ENCODE peak calls at places on chromosome 22, in five cellular contexts. H, O, N, L and R are unnamed samples.

GRCh38 chr22:47173535-47174021 is 411.1 kb downstream of the TBC1D22A start:
- DNase-seq in H (no peak), O (no peak), N (no peak), L (no peak), R (no peak)

GRCh38 chr22:44537016-44537936 is 39.2 kb upstream of the RTL6 start:
- DNase-seq in H (no peak), O (no peak), N (no peak), L (no peak), R (no peak)

GRCh38 chr22:42396621-42397331 is 35.4 kb downstream of the NFAM1 start:
- DNase-seq in H (no peak), O (peak), N (no peak), L (no peak), R (no peak)

GRCh38 chr22:28208797-28209196 is 289.7 kb upstream of the PITPNB start:
- DNase-seq in H (no peak), O (no peak), N (no peak), L (no peak), R (no peak)

GRCh38 chr22:27617214-27617881 is 184.2 kb downstream of the MN1 start:
- DNase-seq in H (no peak), O (no peak), N (no peak), L (no peak), R (peak)

GRCh38 chr22:23180893-23181762 is 819 bp downstream of the BCR start:
- DNase-seq in H (peak), O (no peak), N (no peak), L (no peak), R (peak)

GRCh38 chr22:45444168-45444567 is 30.7 kb downstream of the RIBC2 start:
- DNase-seq in H (no peak), O (no peak), N (no peak), L (no peak), R (no peak)

GRCh38 chr22:35587896-35588295 is 29.2 kb downstream of the MB start:
- DNase-seq in H (no peak), O (no peak), N (no peak), L (no peak), R (no peak)

GRCh38 chr22:30114356-30114755 is 34.1 kb downstream of the HORMAD2 start:
- DNase-seq in H (no peak), O (no peak), N (no peak), L (no peak), R (no peak)

GRCh38 chr22:22691716-22692701 is 47.6 kb downstream of the GGTLC2 start:
- DNase-seq in H (no peak), O (no peak), N (no peak), L (no peak), R (peak)

GRCh38 chr22:32591620-32592019 is 117.0 kb downstream of the FBXO7 start:
- DNase-seq in H (no peak), O (no peak), N (no peak), L (no peak), R (peak)

GRCh38 chr22:23175817-23176644 is 4.3 kb upstream of the BCR start:
- DNase-seq in H (no peak), O (no peak), N (no peak), L (no peak), R (no peak)

GRCh38 chr22:40560551-40560950 is 76.0 kb downstream of the MRTFA start:
- DNase-seq in H (no peak), O (no peak), N (no peak), L (no peak), R (no peak)

GRCh38 chr22:17342361-17342760 is 26.9 kb upstream of the CECR2 start:
- DNase-seq in H (no peak), O (no peak), N (no peak), L (no peak), R (no peak)

GRCh38 chr22:21690401-21690801 is 24.6 kb downstream of the PPIL2 start:
- DNase-seq in H (no peak), O (no peak), N (no peak), L (no peak), R (no peak)

GRCh38 chr22:28181332-28181731 is 262.3 kb upstream of the PITPNB start:
- DNase-seq in H (no peak), O (no peak), N (no peak), L (no peak), R (no peak)

GRCh38 chr22:48888466-48889208 is 939.0 kb downstream of the BRD1 start:
- DNase-seq in H (no peak), O (no peak), N (no peak), L (no peak), R (no peak)

GRCh38 chr22:35177811-35178210 is 79.5 kb upstream of the HMGXB4 start:
- DNase-seq in H (peak), O (no peak), N (no peak), L (no peak), R (no peak)

GRCh38 chr22:20305894-20306645 is 13.8 kb downstream of the DGCR6L start:
- DNase-seq in H (no peak), O (no peak), N (no peak), L (no peak), R (no peak)
- TF ChIP-seq CTCF in H (no peak), O (no peak), N (no peak), L (no peak), R (no peak)

DNA sequence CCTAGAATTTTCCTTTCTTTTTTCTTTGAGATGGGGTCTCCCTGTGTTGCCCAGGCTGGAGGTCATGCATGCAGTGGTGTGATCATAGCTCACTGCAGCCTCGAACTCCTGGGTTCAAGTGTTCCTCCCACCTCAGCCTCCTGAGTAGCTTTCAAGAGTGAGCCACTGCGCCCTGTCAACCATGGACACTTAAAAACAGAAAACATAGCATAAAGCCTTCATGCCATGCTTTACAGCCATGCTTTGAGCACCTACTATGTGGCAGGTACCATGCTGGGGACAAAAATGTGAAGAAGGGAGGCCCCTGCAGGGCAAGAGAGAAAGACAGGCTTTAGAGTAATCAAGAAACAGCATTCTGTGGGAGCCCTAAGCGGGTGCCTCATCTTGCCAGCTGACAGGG is 13.7 kb upstream of the GNB1L start:
- DNase-seq in H (no peak), O (no peak), N (peak), L (no peak), R (no peak)
- TF ChIP-seq CTCF in H (no peak), O (no peak), N (no peak), L (no peak), R (no peak)

GRCh38 chr22:39384750-39385480 is 14.7 kb upstream of the TAB1 start:
- DNase-seq in H (peak), O (no peak), N (no peak), L (peak), R (peak)
- TF ChIP-seq CTCF in H (peak), O (no peak), N (no peak), L (peak), R (peak)

DNA sequence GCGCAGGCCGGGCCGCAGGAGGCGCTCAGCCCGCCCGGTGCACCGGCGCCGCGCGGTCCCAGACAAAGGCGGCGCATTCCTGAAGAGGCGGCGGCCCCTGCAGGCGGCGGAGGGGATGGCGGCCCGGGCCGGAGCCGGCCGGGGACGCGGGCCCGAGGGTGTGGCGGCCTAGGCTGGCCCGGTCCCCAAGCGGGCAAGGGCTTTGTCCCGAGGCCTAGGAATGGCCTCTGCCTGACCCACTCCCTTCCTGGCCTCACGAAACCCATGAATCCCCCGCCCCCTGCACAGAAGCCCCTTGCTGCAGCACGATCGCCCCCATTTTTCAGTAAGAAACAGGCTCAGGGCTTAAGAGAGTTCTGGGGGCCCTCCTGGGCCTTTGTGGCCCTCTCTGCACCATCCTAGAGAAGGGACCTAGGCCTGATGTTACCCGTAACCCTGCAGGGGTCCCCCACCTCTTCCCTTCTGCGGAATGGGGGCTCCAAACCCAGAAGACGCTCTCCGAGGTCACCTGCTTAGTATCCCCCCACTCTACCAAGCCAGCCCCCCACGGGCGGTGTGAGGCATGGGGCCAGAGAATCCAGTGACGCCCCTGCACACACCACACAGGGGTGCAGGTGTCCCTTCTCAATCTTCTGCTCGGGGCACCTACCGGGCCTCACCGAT is 363 bp upstream of the RTN4R start:
- DNase-seq in H (peak), O (peak), N (peak), L (peak), R (peak)
- TF ChIP-seq CTCF in H (peak), O (peak), N (peak), L (peak), R (peak)

GRCh38 chr22:50206599-50206998 is 5.8 kb downstream of the SELENOO start:
- DNase-seq in H (peak), O (no peak), N (no peak), L (peak), R (no peak)
- TF ChIP-seq CTCF in H (peak), O (peak), N (no peak), L (peak), R (no peak)

GRCh38 chr22:39558950-39559349 is 11.6 kb upstream of the CACNA1I start:
- DNase-seq in H (no peak), O (no peak), N (no peak), L (no peak), R (no peak)

GRCh38 chr22:39560127-39560526 is 10.4 kb upstream of the CACNA1I start:
- DNase-seq in H (no peak), O (no peak), N (no peak), L (no peak), R (no peak)

GRCh38 chr22:39558254-39558727 is 12.3 kb upstream of the CACNA1I start:
- DNase-seq in H (peak), O (no peak), N (no peak), L (no peak), R (no peak)

GRCh38 chr22:39559456-39560105 is 11.0 kb upstream of the CACNA1I start:
- DNase-seq in H (peak), O (no peak), N (no peak), L (no peak), R (no peak)

DNA sequence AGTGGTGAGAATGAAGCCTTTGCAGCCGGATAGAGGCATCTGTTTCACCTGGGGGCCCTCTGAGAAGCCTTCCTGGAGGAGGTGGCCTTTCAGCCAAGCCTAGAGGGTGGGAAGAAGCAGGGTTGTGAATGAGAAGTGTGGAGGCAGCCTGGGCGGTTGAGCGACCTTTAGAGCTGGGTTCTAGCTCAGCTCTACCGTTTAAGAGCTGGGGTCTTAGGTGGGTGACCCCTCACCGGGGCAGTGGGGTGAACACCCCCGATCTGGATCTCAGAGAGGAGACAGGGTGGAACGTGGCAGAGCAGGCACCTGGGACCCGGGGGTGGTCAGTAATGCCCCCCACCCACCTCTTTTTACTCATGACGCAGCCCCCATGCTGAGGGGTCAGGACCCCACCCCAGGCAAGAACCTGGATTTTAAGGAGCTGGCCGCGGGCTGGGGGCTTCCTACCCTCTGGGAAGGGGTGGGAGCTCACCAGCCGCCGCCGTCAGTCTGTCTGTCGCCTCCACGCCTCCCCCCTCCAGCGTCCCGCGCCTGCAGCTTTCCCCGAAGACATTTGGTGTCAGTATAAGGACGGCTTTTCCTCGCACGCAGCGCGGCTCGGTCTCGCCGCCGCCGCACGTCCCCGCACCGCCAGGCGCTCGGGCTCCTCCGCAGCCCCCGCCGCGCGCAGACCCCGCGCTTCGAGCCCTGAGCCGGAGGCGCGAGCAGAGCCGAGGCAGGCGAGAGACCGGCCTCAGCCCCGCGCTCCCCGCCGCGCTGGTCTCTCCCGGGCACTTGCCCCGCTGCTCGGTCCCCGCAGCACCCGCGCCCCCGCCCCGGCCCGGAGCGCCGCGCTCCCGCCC is 13.4 kb upstream of the CACNA1I start:
- DNase-seq in H (peak), O (no peak), N (no peak), L (no peak), R (no peak)
- TF ChIP-seq CTCF in H (no peak), O (peak), N (no peak), L (no peak), R (no peak)

GRCh38 chr22:50278956-50279619 is 8.9 kb upstream of the MAPK11 start:
- DNase-seq in H (no peak), O (no peak), N (no peak), L (no peak), R (no peak)
- TF ChIP-seq CTCF in H (no peak), O (no peak), N (no peak), L (no peak), R (no peak)

DNA sequence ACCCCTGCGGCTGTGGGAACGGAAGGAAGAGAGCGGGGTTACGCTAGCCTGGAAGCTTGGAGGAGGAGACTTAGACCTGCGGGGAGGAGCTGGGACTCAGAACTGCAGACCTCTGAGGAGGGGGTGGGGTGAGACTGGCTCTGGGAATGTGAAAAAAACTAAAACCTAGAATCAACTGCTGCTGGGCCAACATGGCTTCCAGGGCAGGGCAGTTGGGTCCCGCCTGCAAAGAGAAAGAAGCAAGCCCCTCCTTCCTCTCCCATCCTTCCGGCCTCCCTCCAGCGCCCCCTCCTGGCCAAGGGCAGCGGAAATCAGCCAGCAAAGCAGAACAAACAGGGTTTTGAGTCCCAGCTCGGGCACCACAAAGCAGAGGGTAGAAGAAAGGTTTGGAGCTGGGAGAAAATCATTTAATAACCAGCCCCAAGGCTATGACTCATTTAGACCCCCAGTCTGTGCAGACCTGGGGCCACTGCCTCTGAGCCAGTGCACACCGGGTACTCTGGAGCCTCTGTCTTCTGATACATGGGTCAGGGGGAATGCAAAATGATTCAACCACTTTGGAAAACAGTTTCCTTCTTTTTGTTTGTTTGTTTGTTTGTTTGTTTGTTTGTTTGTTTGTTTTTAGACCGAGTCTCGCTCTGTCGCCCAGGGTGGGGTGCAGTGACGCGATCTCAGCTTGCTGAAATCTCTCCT is 7.3 kb upstream of the NCF4 start:
- DNase-seq in H (peak), O (peak), N (peak), L (peak), R (peak)
- TF ChIP-seq CTCF in H (peak), O (peak), N (peak), L (peak), R (peak)

DNA sequence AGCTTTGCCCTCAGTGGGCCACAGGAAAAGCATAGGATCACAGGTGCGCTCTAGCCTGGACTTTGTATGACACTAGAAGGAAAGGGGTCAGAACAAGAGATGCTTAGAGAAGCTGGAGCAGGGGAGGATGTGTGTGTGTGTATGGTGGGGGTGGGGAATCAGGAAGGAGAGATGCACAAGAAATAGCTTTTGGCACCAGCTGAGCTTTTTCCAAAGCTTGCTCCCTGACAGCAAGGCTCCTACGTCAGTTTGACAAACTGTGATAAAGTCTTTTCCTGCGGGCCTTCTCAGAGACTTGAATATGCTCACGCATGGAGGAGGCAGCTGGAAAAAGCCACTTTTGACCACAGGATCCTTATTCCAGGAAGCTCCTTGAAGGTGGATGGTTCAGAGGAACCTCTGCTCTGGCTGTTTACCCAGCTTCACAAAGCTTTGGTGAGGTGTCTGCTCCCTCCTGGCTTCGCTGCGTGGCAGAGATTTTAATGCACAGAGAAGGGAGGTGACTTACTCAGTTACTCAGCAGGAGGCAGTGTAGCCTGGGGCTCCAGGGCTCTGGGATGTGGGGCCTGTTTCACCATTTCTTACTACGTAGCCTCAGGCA is 3.9 kb downstream of the CDC42EP1 start:
- DNase-seq in H (no peak), O (no peak), N (no peak), L (no peak), R (peak)
- TF ChIP-seq CTCF in H (no peak), O (no peak), N (peak), L (no peak), R (no peak)